ENCODE peak calls at places on chromosomes 1 and 21, in seven cellular contexts. K is neural progenitor cell, T is pancreas, Q is lung, J is cardiac muscle cell, R is fibroblast of lung, E is tibial nerve. W is an unnamed sample. For H3K36me3 and H3K4me1, the result is how much of the 10 kb centered on the place peaks cover.

GRCh38 chr1:242522304-242522945 is 2.1 kb downstream of the PLD5 start:
- DNase-seq in K (no peak), T (no peak), Q (no peak), J (no peak), R (peak), E (no peak), W (no peak)

GRCh38 chr1:116268211-116268610 is 104.8 kb upstream of the ATP1A1 start:
- DNase-seq in K (no peak), T (peak), Q (peak), J (no peak), R (peak), E (peak), W (no peak)

GRCh38 chr1:60898413-60898812 is 183.9 kb upstream of the NFIA start:
- DNase-seq in K (no peak), T (no peak), Q (no peak), J (no peak), R (no peak), E (no peak), W (no peak)

GRCh38 chr1:191577213-191577612 is 581.0 kb upstream of the RGS18 start:
- DNase-seq in K (no peak), T (no peak), Q (no peak), J (no peak), R (no peak), E (no peak), W (no peak)

GRCh38 chr21:29179503-29179902 is 49.1 kb downstream of the MAP3K7CL start:
- DNase-seq in K (no peak), T (no peak), Q (no peak), J (no peak), R (no peak), E (no peak), W (no peak)

GRCh38 chr1:2378441-2378851 is 12.9 kb downstream of the MORN1 start:
- DNase-seq in K (no peak), T (peak), Q (no peak), J (no peak), R (no peak), E (no peak), W (no peak)

GRCh38 chr1:3903141-3904005 is 3.3 kb upstream of the C1orf174 start:
- DNase-seq in K (no peak), T (peak), Q (no peak), J (no peak), R (peak), E (no peak), W (no peak)

GRCh38 chr1:167909691-167910180 is 4.2 kb downstream of the ADCY10 start:
- DNase-seq in K (no peak), T (no peak), Q (no peak), J (no peak), R (no peak), E (no peak), W (no peak)

GRCh38 chr1:119099775-119100174 is 40.7 kb downstream of the WARS2 start:
- DNase-seq in K (no peak), T (no peak), Q (no peak), J (no peak), R (no peak), E (no peak), W (no peak)

GRCh38 chr1:183827801-183828200 is 22.9 kb downstream of the RGL1 start:
- DNase-seq in K (no peak), T (no peak), Q (no peak), J (no peak), R (no peak), E (no peak), W (no peak)

GRCh38 chr1:242828199-242828598 is 303.7 kb upstream of the PLD5 start:
- DNase-seq in K (peak), T (no peak), Q (no peak), J (no peak), R (no peak), E (no peak), W (no peak)

GRCh38 chr21:16258834-16259611 is 529.2 kb downstream of the USP25 start:
- DNase-seq in K (no peak), T (no peak), Q (no peak), J (no peak), R (no peak), E (no peak), W (no peak)

GRCh38 chr1:78070758-78071157 is 25.0 kb downstream of the GIPC2 start:
- DNase-seq in K (no peak), T (no peak), Q (no peak), J (no peak), R (peak), E (no peak), W (no peak)

DNA sequence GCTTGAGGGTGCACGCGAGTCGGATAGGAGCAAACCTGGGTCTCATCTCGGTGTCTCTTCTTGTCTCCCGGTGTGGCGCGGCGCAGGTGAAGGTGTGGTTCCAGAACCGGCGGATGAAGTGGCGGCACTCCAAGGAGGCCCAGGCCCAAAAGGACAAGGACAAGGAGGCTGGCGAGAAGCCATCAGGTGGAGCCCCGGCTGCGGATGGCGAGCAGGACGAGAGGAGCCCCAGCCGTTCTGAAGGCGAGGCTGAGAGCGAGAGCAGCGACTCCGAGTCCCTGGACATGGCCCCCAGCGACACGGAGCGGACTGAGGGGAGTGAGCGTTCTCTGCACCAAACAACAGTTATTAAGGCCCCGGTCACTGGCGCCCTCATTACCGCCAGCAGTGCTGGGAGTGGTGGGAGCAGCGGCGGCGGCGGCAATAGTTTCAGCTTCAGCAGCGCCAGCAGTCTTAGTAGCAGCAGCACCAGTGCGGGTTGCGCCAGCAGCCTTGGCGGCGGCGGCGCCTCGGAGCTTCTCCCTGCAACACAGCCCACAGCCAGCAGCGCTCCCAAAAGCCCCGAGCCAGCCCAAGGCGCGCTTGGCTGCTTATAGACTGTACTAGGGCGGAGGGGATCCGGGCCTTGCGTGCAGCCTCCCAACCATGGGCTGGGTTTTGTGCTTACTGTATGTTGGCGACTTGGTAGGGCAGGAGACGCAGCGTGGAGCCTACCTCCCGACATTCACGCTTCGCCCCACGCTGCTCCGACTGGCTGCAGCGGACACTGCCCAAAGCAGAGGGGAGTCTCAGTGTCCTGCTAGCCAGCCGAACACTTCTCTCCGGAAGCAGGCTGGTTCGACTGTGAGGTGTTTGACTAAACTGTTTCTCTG is 5.1 kb downstream of the HLX start:
- DNase-seq in K (peak), T (peak), Q (no peak), J (peak), R (peak), E (no peak), W (no peak)
- H3K4me3 ChIP-seq in K (peak), T (no peak), Q (no peak), J (peak), R (no peak), E (no peak), W (no peak)

GRCh38 chr1:10278880-10279279 is 68.5 kb downstream of the KIF1B start:
- DNase-seq in K (no peak), T (no peak), Q (no peak), J (no peak), R (no peak), E (no peak), W (no peak)
- H3K36me3 ChIP-seq in K (under half), T (under half), Q (under half), J (half or more), R (under half), E (under half), W (under half)

GRCh38 chr1:28326980-28327379 is 1.9 kb upstream of the MED18 start:
- DNase-seq in K (no peak), T (no peak), Q (no peak), J (no peak), R (no peak), E (no peak), W (no peak)

GRCh38 chr1:28323720-28324119 is 5.1 kb upstream of the MED18 start:
- DNase-seq in K (no peak), T (no peak), Q (no peak), J (no peak), R (no peak), E (no peak), W (no peak)

GRCh38 chr1:28329395-28330153 is 734 bp downstream of the MED18 start:
- DNase-seq in K (peak), T (no peak), Q (no peak), J (peak), R (peak), E (peak), W (no peak)

GRCh38 chr1:28328228-28328648 is 602 bp upstream of the MED18 start:
- DNase-seq in K (no peak), T (no peak), Q (no peak), J (no peak), R (no peak), E (no peak), W (no peak)

DNA sequence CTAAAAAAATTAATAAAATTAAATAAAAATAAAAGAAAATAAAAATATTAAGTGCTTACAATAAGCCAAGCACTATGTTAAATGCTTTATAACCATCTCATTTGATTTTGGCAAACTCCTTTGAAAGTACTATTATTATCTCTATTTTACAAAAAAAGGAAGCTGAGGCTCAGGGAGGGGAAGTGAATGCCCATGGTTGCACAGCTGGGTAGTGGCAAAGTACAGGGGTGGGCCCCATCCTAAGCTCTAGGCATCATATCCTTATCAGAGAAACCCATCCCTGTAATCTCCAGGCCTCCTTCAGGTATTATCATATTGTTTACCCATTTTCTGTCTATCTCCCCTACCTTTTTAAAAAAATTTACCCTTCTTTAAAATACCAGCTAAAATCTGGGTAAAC is 2.3 kb upstream of the MED18 start:
- DNase-seq in K (no peak), T (no peak), Q (no peak), J (no peak), R (no peak), E (no peak), W (no peak)
- H3K4me1 ChIP-seq in K (under half), T (under half), Q (under half), J (under half), R (under half), E (under half), W (under half)

DNA sequence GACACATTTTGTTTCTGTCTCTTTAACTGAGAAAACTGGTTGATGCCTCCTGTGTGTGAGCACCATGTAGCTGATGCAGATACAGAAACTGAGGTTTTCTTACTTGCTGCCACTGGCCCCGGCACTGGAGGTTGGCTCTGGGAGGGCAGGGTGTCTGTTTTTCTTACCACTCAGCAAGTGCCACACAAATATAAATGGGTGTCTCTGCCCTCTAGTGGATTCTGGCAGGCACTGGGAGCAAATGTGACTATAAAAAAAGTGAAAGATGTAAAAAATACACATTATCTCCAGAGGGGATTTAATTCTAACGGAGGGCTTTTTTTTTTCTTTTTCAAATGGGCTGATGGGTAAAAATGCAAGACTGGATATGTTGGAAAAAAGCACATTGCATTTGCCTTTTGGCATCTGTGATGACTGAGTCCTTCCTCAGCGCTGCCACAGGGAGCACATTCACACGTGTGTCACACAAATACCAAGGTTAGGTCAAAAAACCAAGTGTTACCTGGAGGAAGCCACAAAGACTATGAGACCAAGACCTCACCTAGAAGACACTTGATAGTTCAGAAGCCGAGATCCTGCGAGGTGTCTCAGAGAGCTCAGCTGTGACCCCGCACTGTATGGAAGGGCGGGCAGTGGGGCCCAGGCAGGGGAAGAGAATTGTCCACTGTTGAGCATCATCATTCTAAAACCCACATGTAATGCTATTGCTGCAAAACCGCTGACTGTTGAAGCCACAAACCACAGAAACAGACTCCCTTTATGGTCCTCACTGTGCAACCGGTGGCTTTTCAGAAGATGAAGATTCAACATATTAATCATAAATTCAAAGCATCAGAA is 18.9 kb downstream of the PGBD2 start:
- DNase-seq in K (peak), T (no peak), Q (no peak), J (peak), R (peak), E (no peak), W (peak)
- H3K4me3 ChIP-seq in K (no peak), T (no peak), Q (no peak), J (no peak), R (no peak), E (no peak), W (no peak)

W was measured in CD8-positive, alpha-beta memory T cell.